ENCODE peak calls at places on chromosome 18, in eight cellular contexts. One of them, this sample, is unnamed.

GRCh38 chr18:61893304-61893970 is 630 bp upstream of the RNF152 start:
- DNase-seq in iPS DF 6.9: no peak
- DNase-seq in choroid plexus epithelial cell: peak; percentile 55
- DNase-seq in mammary epithelial cell: peak; percentile 37
- DNase-seq in A549: peak; percentile 13
- DNase-seq in heart left ventricle: peak; percentile 66
- DNase-seq in vagina: no peak
- DNase-seq in SJSA1: peak; percentile 70
- DNase-seq in this sample: peak; percentile 24

GRCh38 chr18:9065864-9066263 is 36.6 kb upstream of the NDUFV2 start:
- DNase-seq in iPS DF 6.9: no peak
- DNase-seq in choroid plexus epithelial cell: no peak
- DNase-seq in mammary epithelial cell: no peak
- DNase-seq in A549: no peak
- DNase-seq in heart left ventricle: no peak
- DNase-seq in vagina: no peak
- DNase-seq in SJSA1: no peak
- DNase-seq in this sample: no peak

GRCh38 chr18:23735021-23735464 is 45.8 kb downstream of the LAMA3 start:
- DNase-seq in iPS DF 6.9: no peak
- DNase-seq in choroid plexus epithelial cell: peak; percentile 82
- DNase-seq in mammary epithelial cell: no peak
- DNase-seq in A549: no peak
- DNase-seq in heart left ventricle: no peak
- DNase-seq in vagina: no peak
- DNase-seq in SJSA1: no peak
- DNase-seq in this sample: no peak

GRCh38 chr18:28855524-28855923 is 678.6 kb upstream of the CDH2 start:
- DNase-seq in iPS DF 6.9: no peak
- DNase-seq in choroid plexus epithelial cell: peak; percentile 79
- DNase-seq in mammary epithelial cell: peak; percentile 8
- DNase-seq in A549: no peak
- DNase-seq in heart left ventricle: no peak
- DNase-seq in vagina: no peak
- DNase-seq in SJSA1: no peak
- DNase-seq in this sample: no peak

GRCh38 chr18:23134780-23135678 is at the start of gene CABLES1:
- DNase-seq in iPS DF 6.9: no peak
- DNase-seq in choroid plexus epithelial cell: peak; percentile 73
- DNase-seq in mammary epithelial cell: peak; percentile 30
- DNase-seq in A549: peak; percentile 54
- DNase-seq in heart left ventricle: peak; percentile 62
- DNase-seq in vagina: no peak
- DNase-seq in SJSA1: peak; percentile 69
- DNase-seq in this sample: peak; percentile 61

GRCh38 chr18:3179430-3180089 is 40.2 kb downstream of the MYOM1 start:
- DNase-seq in iPS DF 6.9: no peak
- DNase-seq in choroid plexus epithelial cell: no peak
- DNase-seq in mammary epithelial cell: no peak
- DNase-seq in A549: no peak
- DNase-seq in heart left ventricle: no peak
- DNase-seq in vagina: no peak
- DNase-seq in SJSA1: no peak
- DNase-seq in this sample: no peak

GRCh38 chr18:57659463-57660102 is 37.9 kb upstream of the NARS1 start:
- DNase-seq in iPS DF 6.9: no peak
- DNase-seq in choroid plexus epithelial cell: peak; percentile 35
- DNase-seq in mammary epithelial cell: no peak
- DNase-seq in A549: no peak
- DNase-seq in heart left ventricle: no peak
- DNase-seq in vagina: no peak
- DNase-seq in SJSA1: no peak
- DNase-seq in this sample: no peak

GRCh38 chr18:25898965-25899364 is 191.4 kb downstream of the SS18 start:
- DNase-seq in iPS DF 6.9: no peak
- DNase-seq in choroid plexus epithelial cell: no peak
- DNase-seq in mammary epithelial cell: no peak
- DNase-seq in A549: no peak
- DNase-seq in heart left ventricle: no peak
- DNase-seq in vagina: no peak
- DNase-seq in SJSA1: no peak
- DNase-seq in this sample: peak; percentile 6

GRCh38 chr18:57898506-57899124 is 95.5 kb upstream of the ATP8B1 start:
- DNase-seq in iPS DF 6.9: no peak
- DNase-seq in choroid plexus epithelial cell: peak; percentile 75
- DNase-seq in mammary epithelial cell: peak; percentile 88
- DNase-seq in A549: no peak
- DNase-seq in heart left ventricle: no peak
- DNase-seq in vagina: no peak
- DNase-seq in SJSA1: no peak
- DNase-seq in this sample: no peak

GRCh38 chr18:62187543-62188378 is 706 bp downstream of the RELCH start:
- DNase-seq in iPS DF 6.9: no peak
- DNase-seq in choroid plexus epithelial cell: peak; percentile 50
- DNase-seq in mammary epithelial cell: peak; percentile 33
- DNase-seq in A549: no peak
- DNase-seq in heart left ventricle: peak; percentile 17
- DNase-seq in vagina: no peak
- DNase-seq in SJSA1: no peak
- DNase-seq in this sample: peak; percentile 9

GRCh38 chr18:23990474-23991410 is 23.8 kb upstream of the TTC39C start:
- DNase-seq in iPS DF 6.9: no peak
- DNase-seq in choroid plexus epithelial cell: no peak
- DNase-seq in mammary epithelial cell: no peak
- DNase-seq in A549: no peak
- DNase-seq in heart left ventricle: no peak
- DNase-seq in vagina: no peak
- DNase-seq in SJSA1: no peak
- DNase-seq in this sample: no peak

GRCh38 chr18:23565916-23566547 is 20.3 kb downstream of the NPC1 start:
- DNase-seq in iPS DF 6.9: no peak
- DNase-seq in choroid plexus epithelial cell: no peak
- DNase-seq in mammary epithelial cell: peak; percentile 84
- DNase-seq in A549: no peak
- DNase-seq in heart left ventricle: no peak
- DNase-seq in vagina: no peak
- DNase-seq in SJSA1: no peak
- DNase-seq in this sample: no peak

GRCh38 chr18:63149200-63149587 is 170.4 kb downstream of the BCL2 start:
- DNase-seq in iPS DF 6.9: no peak
- DNase-seq in choroid plexus epithelial cell: no peak
- DNase-seq in mammary epithelial cell: no peak
- DNase-seq in A549: no peak
- DNase-seq in heart left ventricle: no peak
- DNase-seq in vagina: no peak
- DNase-seq in SJSA1: no peak
- DNase-seq in this sample: no peak

DNA sequence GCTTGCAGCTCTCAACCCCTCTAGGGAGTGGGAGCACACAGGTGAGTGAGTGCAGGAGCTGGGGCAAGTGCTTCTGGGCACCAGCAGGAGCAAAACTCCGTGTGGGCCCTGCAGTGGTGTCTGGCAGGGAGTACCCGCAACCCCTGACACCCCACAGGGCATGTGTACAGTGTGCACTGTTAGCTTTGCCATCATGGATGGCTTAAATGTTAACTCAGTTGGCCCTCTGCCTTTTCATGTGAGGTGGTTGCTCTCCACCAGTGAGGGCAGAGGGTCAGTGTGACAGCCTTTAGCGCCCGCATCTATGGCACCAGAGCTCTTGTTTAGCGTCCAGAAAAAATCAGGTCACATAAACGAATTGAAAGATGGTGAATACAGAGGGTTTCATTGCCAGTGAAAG is 92.7 kb downstream of the TPGS2 start:
- DNase-seq in iPS DF 6.9: no peak
- DNase-seq in choroid plexus epithelial cell: no peak
- DNase-seq in mammary epithelial cell: no peak
- DNase-seq in A549: no peak
- DNase-seq in heart left ventricle: no peak
- DNase-seq in vagina: no peak
- DNase-seq in SJSA1: no peak
- DNase-seq in this sample: no peak
- H3K4me3 ChIP-seq in iPS DF 6.9: no peak overlapping the region
- H3K4me3 ChIP-seq in choroid plexus epithelial cell: no peak overlapping the region
- H3K4me3 ChIP-seq in mammary epithelial cell: no peak overlapping the region
- H3K4me3 ChIP-seq in A549: no peak overlapping the region
- H3K4me3 ChIP-seq in heart left ventricle: no peak overlapping the region
- H3K4me3 ChIP-seq in vagina: no peak overlapping the region
- H3K4me3 ChIP-seq in SJSA1: no peak overlapping the region
- H3K4me3 ChIP-seq in this sample: no peak overlapping the region

DNA sequence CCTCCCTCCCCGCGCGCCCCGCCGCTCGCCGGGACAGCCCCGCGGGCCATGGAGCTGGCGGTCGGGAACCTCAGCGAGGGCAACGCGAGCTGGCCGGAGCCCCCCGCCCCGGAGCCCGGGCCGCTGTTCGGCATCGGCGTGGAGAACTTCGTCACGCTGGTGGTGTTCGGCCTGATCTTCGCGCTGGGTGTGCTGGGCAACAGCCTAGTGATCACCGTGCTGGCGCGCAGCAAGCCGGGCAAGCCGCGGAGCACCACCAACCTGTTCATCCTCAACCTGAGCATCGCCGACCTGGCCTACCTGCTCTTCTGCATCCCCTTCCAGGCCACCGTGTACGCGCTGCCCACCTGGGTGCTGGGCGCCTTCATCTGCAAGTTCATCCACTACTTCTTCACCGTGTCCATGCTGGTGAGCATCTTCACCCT is 865 bp downstream of the GALR1 start:
- DNase-seq in iPS DF 6.9: no peak
- DNase-seq in choroid plexus epithelial cell: no peak
- DNase-seq in mammary epithelial cell: no peak
- DNase-seq in A549: no peak
- DNase-seq in heart left ventricle: no peak
- DNase-seq in vagina: no peak
- DNase-seq in SJSA1: no peak
- DNase-seq in this sample: peak; percentile 6
- H3K4me3 ChIP-seq in iPS DF 6.9: peak overlapping the region; percentile 50
- H3K4me3 ChIP-seq in choroid plexus epithelial cell: no peak overlapping the region
- H3K4me3 ChIP-seq in mammary epithelial cell: no peak overlapping the region
- H3K4me3 ChIP-seq in A549: no peak overlapping the region
- H3K4me3 ChIP-seq in heart left ventricle: peak overlapping the region; percentile 43
- H3K4me3 ChIP-seq in vagina: peak overlapping the region; percentile 31
- H3K4me3 ChIP-seq in SJSA1: no peak overlapping the region
- H3K4me3 ChIP-seq in this sample: peak overlapping the region; percentile 35

GRCh38 chr18:79246309-79247108 is 149.2 kb upstream of the NFATC1 start:
- DNase-seq in iPS DF 6.9: peak; percentile 58
- DNase-seq in choroid plexus epithelial cell: peak; percentile 80
- DNase-seq in mammary epithelial cell: peak; percentile 78
- DNase-seq in A549: peak; percentile 46
- DNase-seq in heart left ventricle: peak; percentile 58
- DNase-seq in vagina: no peak
- DNase-seq in SJSA1: no peak
- DNase-seq in this sample: peak; percentile 71

GRCh38 chr18:79245517-79246001 is 150.2 kb upstream of the NFATC1 start:
- DNase-seq in iPS DF 6.9: no peak
- DNase-seq in choroid plexus epithelial cell: no peak
- DNase-seq in mammary epithelial cell: no peak
- DNase-seq in A549: peak; percentile 20
- DNase-seq in heart left ventricle: no peak
- DNase-seq in vagina: no peak
- DNase-seq in SJSA1: no peak
- DNase-seq in this sample: no peak

GRCh38 chr18:79242246-79242645 is 153.5 kb upstream of the NFATC1 start:
- DNase-seq in iPS DF 6.9: no peak
- DNase-seq in choroid plexus epithelial cell: no peak
- DNase-seq in mammary epithelial cell: no peak
- DNase-seq in A549: no peak
- DNase-seq in heart left ventricle: no peak
- DNase-seq in vagina: no peak
- DNase-seq in SJSA1: no peak
- DNase-seq in this sample: no peak

DNA sequence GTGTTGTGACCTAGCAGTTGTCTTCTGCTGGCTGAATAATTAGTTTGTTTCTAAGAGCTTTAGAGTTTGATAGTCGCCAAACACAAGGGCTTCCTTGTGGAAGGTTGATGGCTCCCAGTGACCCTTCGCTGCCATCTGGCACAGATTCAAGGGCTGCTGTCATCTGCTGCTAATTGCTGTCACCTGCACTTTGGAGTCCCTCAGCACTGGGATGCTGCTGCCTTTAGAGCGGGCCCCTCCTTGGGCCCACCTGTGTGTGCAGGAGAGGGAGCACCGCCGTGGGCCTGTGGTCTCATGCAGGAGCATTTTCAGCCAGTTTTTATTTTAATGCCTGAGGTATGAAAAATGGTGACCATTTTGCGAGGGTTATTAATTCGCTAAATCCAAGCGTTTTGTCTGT is 154.0 kb upstream of the NFATC1 start:
- DNase-seq in iPS DF 6.9: no peak
- DNase-seq in choroid plexus epithelial cell: no peak
- DNase-seq in mammary epithelial cell: no peak
- DNase-seq in A549: no peak
- DNase-seq in heart left ventricle: no peak
- DNase-seq in vagina: no peak
- DNase-seq in SJSA1: no peak
- DNase-seq in this sample: peak; percentile 39
- H3K4me3 ChIP-seq in iPS DF 6.9: no peak overlapping the region
- H3K4me3 ChIP-seq in choroid plexus epithelial cell: no peak overlapping the region
- H3K4me3 ChIP-seq in mammary epithelial cell: no peak overlapping the region
- H3K4me3 ChIP-seq in A549: no peak overlapping the region
- H3K4me3 ChIP-seq in heart left ventricle: no peak overlapping the region
- H3K4me3 ChIP-seq in vagina: no peak overlapping the region
- H3K4me3 ChIP-seq in SJSA1: no peak overlapping the region
- H3K4me3 ChIP-seq in this sample: no peak overlapping the region

GRCh38 chr18:77004555-77005380 is 127.8 kb downstream of the MBP start:
- DNase-seq in iPS DF 6.9: no peak
- DNase-seq in choroid plexus epithelial cell: no peak
- DNase-seq in mammary epithelial cell: no peak
- DNase-seq in A549: no peak
- DNase-seq in heart left ventricle: no peak
- DNase-seq in vagina: no peak
- DNase-seq in SJSA1: no peak
- DNase-seq in this sample: no peak
- H3K4me3 ChIP-seq in iPS DF 6.9: no peak overlapping the region
- H3K4me3 ChIP-seq in choroid plexus epithelial cell: no peak overlapping the region
- H3K4me3 ChIP-seq in mammary epithelial cell: no peak overlapping the region
- H3K4me3 ChIP-seq in A549: no peak overlapping the region
- H3K4me3 ChIP-seq in heart left ventricle: no peak overlapping the region
- H3K4me3 ChIP-seq in vagina: no peak overlapping the region
- H3K4me3 ChIP-seq in SJSA1: no peak overlapping the region
- H3K4me3 ChIP-seq in this sample: no peak overlapping the region

DNA sequence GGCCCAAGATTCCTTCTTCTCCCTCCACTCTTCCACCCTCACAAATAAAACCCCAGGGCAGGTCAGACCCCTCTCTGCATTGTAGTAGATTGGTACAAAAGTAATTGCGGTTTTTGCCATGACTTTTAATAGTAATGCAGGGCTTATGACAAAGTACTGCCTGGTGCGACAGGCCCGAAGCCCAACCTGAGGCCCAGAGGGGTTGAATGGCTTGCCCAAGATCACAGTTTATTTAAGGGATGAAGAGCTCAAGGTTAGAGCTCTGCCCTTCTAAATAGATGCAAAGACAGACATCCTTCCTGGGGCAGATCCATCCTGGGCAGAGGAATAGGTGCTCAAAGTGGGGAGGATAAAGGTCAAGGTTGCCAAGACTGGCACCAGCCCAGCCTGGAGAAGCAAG is 899 bp upstream of the PSTPIP2 start:
- DNase-seq in iPS DF 6.9: no peak
- DNase-seq in choroid plexus epithelial cell: no peak
- DNase-seq in mammary epithelial cell: no peak
- DNase-seq in A549: no peak
- DNase-seq in heart left ventricle: no peak
- DNase-seq in vagina: no peak
- DNase-seq in SJSA1: no peak
- DNase-seq in this sample: no peak
- H3K4me3 ChIP-seq in iPS DF 6.9: no peak overlapping the region
- H3K4me3 ChIP-seq in choroid plexus epithelial cell: no peak overlapping the region
- H3K4me3 ChIP-seq in mammary epithelial cell: no peak overlapping the region
- H3K4me3 ChIP-seq in A549: no peak overlapping the region
- H3K4me3 ChIP-seq in heart left ventricle: no peak overlapping the region
- H3K4me3 ChIP-seq in vagina: no peak overlapping the region
- H3K4me3 ChIP-seq in SJSA1: no peak overlapping the region
- H3K4me3 ChIP-seq in this sample: no peak overlapping the region

This sample was measured in BE2C.